ENCODE peak calls at places on chromosomes 2 and 18, in ten cellular contexts. One of them, this sample, is unnamed.

GRCh38 chr2:36964496-36965058 is 1.8 kb downstream of the STRN start:
- DNase-seq in cardiac muscle cell: no peak
- DNase-seq in progenitor cell of endocrine pancreas: no peak
- DNase-seq in HFFc6: no peak
- DNase-seq in HFF-Myc: no peak
- DNase-seq in fibroblast of mammary gland: peak
- DNase-seq in transverse colon: no peak
- DNase-seq in GM23338: no peak
- DNase-seq in nephron progenitor cell: no peak
- DNase-seq in psoas muscle: no peak
- DNase-seq in this sample: no peak

GRCh38 chr2:62774555-62775366 is 69.2 kb downstream of the EHBP1 start:
- DNase-seq in cardiac muscle cell: peak
- DNase-seq in progenitor cell of endocrine pancreas: no peak
- DNase-seq in HFFc6: peak
- DNase-seq in HFF-Myc: peak
- DNase-seq in fibroblast of mammary gland: peak
- DNase-seq in transverse colon: no peak
- DNase-seq in GM23338: peak
- DNase-seq in nephron progenitor cell: no peak
- DNase-seq in psoas muscle: no peak
- DNase-seq in this sample: peak

GRCh38 chr2:236828002-236828401 is 257.7 kb upstream of the COPS8 start:
- DNase-seq in cardiac muscle cell: no peak
- DNase-seq in progenitor cell of endocrine pancreas: no peak
- DNase-seq in HFFc6: no peak
- DNase-seq in HFF-Myc: no peak
- DNase-seq in fibroblast of mammary gland: no peak
- DNase-seq in transverse colon: no peak
- DNase-seq in GM23338: peak
- DNase-seq in nephron progenitor cell: no peak
- DNase-seq in psoas muscle: no peak
- DNase-seq in this sample: no peak

GRCh38 chr2:85245891-85246290 is 81.9 kb downstream of the TGOLN2 start:
- DNase-seq in cardiac muscle cell: no peak
- DNase-seq in progenitor cell of endocrine pancreas: no peak
- DNase-seq in HFFc6: no peak
- DNase-seq in HFF-Myc: no peak
- DNase-seq in fibroblast of mammary gland: peak
- DNase-seq in transverse colon: no peak
- DNase-seq in GM23338: no peak
- DNase-seq in nephron progenitor cell: no peak
- DNase-seq in psoas muscle: no peak
- DNase-seq in this sample: no peak

GRCh38 chr18:72822202-72822601 is 45.6 kb downstream of the NETO1 start:
- DNase-seq in cardiac muscle cell: no peak
- DNase-seq in progenitor cell of endocrine pancreas: no peak
- DNase-seq in HFFc6: no peak
- DNase-seq in HFF-Myc: no peak
- DNase-seq in fibroblast of mammary gland: no peak
- DNase-seq in transverse colon: no peak
- DNase-seq in GM23338: no peak
- DNase-seq in nephron progenitor cell: no peak
- DNase-seq in psoas muscle: no peak
- DNase-seq in this sample: no peak

GRCh38 chr2:28343184-28343942 is 49.3 kb upstream of the FOSL2 start:
- DNase-seq in cardiac muscle cell: no peak
- DNase-seq in progenitor cell of endocrine pancreas: no peak
- DNase-seq in HFFc6: no peak
- DNase-seq in HFF-Myc: no peak
- DNase-seq in fibroblast of mammary gland: no peak
- DNase-seq in transverse colon: no peak
- DNase-seq in GM23338: no peak
- DNase-seq in nephron progenitor cell: no peak
- DNase-seq in psoas muscle: no peak
- DNase-seq in this sample: no peak

GRCh38 chr18:23495723-23496440 is 7.4 kb upstream of the RMC1 start:
- DNase-seq in cardiac muscle cell: no peak
- DNase-seq in progenitor cell of endocrine pancreas: no peak
- DNase-seq in HFFc6: no peak
- DNase-seq in HFF-Myc: no peak
- DNase-seq in fibroblast of mammary gland: no peak
- DNase-seq in transverse colon: peak
- DNase-seq in GM23338: no peak
- DNase-seq in nephron progenitor cell: no peak
- DNase-seq in psoas muscle: no peak
- DNase-seq in this sample: no peak

GRCh38 chr18:63817441-63818051 is 42.3 kb downstream of the SERPINB7 start:
- DNase-seq in cardiac muscle cell: no peak
- DNase-seq in progenitor cell of endocrine pancreas: no peak
- DNase-seq in HFFc6: peak
- DNase-seq in HFF-Myc: no peak
- DNase-seq in fibroblast of mammary gland: peak
- DNase-seq in transverse colon: no peak
- DNase-seq in GM23338: no peak
- DNase-seq in nephron progenitor cell: no peak
- DNase-seq in psoas muscle: no peak
- DNase-seq in this sample: no peak

GRCh38 chr2:234488913-234489451 is 7.9 kb downstream of the ARL4C start:
- DNase-seq in cardiac muscle cell: no peak
- DNase-seq in progenitor cell of endocrine pancreas: no peak
- DNase-seq in HFFc6: no peak
- DNase-seq in HFF-Myc: no peak
- DNase-seq in fibroblast of mammary gland: no peak
- DNase-seq in transverse colon: peak
- DNase-seq in GM23338: no peak
- DNase-seq in nephron progenitor cell: no peak
- DNase-seq in psoas muscle: no peak
- DNase-seq in this sample: no peak

DNA sequence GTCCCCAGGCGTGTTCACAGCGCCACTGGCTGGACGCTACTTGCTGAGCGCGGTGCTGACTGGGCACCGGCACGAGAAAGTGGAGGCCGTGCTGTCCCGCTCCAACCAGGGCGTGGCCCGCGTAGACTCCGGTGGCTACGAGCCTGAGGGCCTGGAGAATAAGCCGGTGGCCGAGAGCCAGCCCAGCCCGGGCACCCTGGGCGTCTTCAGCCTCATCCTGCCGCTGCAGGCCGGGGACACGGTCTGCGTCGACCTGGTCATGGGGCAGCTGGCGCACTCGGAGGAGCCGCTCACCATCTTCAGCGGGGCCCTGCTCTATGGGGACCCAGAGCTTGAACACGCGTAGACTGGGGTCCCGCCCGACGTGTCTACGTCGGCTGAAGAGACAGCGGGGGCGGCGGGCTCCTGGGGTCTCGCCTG is 892 bp upstream of the KHK start:
- DNase-seq in cardiac muscle cell: peak
- DNase-seq in progenitor cell of endocrine pancreas: no peak
- DNase-seq in HFFc6: peak
- DNase-seq in HFF-Myc: no peak
- DNase-seq in fibroblast of mammary gland: peak
- DNase-seq in transverse colon: peak
- DNase-seq in GM23338: peak
- DNase-seq in nephron progenitor cell: peak
- DNase-seq in psoas muscle: peak
- DNase-seq in this sample: peak
- TF ChIP-seq CTCF in cardiac muscle cell: peak
- TF ChIP-seq CTCF in progenitor cell of endocrine pancreas: no peak
- TF ChIP-seq CTCF in HFFc6: peak
- TF ChIP-seq CTCF in HFF-Myc: peak
- TF ChIP-seq CTCF in fibroblast of mammary gland: peak
- TF ChIP-seq CTCF in transverse colon: peak
- TF ChIP-seq CTCF in GM23338: peak
- TF ChIP-seq CTCF in nephron progenitor cell: no peak
- TF ChIP-seq CTCF in psoas muscle: peak
- TF ChIP-seq CTCF in this sample: no peak

GRCh38 chr18:28176933-28177827 is at the start of gene CDH2:
- DNase-seq in cardiac muscle cell: peak
- DNase-seq in progenitor cell of endocrine pancreas: peak
- DNase-seq in HFFc6: peak
- DNase-seq in HFF-Myc: peak
- DNase-seq in fibroblast of mammary gland: peak
- DNase-seq in transverse colon: no peak
- DNase-seq in GM23338: peak
- DNase-seq in nephron progenitor cell: peak
- DNase-seq in psoas muscle: peak
- DNase-seq in this sample: peak

GRCh38 chr18:28174181-28174906 is 2.6 kb downstream of the CDH2 start:
- DNase-seq in cardiac muscle cell: peak
- DNase-seq in progenitor cell of endocrine pancreas: no peak
- DNase-seq in HFFc6: no peak
- DNase-seq in HFF-Myc: no peak
- DNase-seq in fibroblast of mammary gland: no peak
- DNase-seq in transverse colon: no peak
- DNase-seq in GM23338: no peak
- DNase-seq in nephron progenitor cell: no peak
- DNase-seq in psoas muscle: no peak
- DNase-seq in this sample: no peak

GRCh38 chr18:28175930-28176673 is 828 bp downstream of the CDH2 start:
- DNase-seq in cardiac muscle cell: peak
- DNase-seq in progenitor cell of endocrine pancreas: peak
- DNase-seq in HFFc6: peak
- DNase-seq in HFF-Myc: no peak
- DNase-seq in fibroblast of mammary gland: peak
- DNase-seq in transverse colon: no peak
- DNase-seq in GM23338: peak
- DNase-seq in nephron progenitor cell: peak
- DNase-seq in psoas muscle: no peak
- DNase-seq in this sample: peak

GRCh38 chr18:28176674-28176932 is 327 bp downstream of the CDH2 start:
- DNase-seq in cardiac muscle cell: no peak
- DNase-seq in progenitor cell of endocrine pancreas: no peak
- DNase-seq in HFFc6: no peak
- DNase-seq in HFF-Myc: no peak
- DNase-seq in fibroblast of mammary gland: no peak
- DNase-seq in transverse colon: no peak
- DNase-seq in GM23338: peak
- DNase-seq in nephron progenitor cell: no peak
- DNase-seq in psoas muscle: no peak
- DNase-seq in this sample: no peak

DNA sequence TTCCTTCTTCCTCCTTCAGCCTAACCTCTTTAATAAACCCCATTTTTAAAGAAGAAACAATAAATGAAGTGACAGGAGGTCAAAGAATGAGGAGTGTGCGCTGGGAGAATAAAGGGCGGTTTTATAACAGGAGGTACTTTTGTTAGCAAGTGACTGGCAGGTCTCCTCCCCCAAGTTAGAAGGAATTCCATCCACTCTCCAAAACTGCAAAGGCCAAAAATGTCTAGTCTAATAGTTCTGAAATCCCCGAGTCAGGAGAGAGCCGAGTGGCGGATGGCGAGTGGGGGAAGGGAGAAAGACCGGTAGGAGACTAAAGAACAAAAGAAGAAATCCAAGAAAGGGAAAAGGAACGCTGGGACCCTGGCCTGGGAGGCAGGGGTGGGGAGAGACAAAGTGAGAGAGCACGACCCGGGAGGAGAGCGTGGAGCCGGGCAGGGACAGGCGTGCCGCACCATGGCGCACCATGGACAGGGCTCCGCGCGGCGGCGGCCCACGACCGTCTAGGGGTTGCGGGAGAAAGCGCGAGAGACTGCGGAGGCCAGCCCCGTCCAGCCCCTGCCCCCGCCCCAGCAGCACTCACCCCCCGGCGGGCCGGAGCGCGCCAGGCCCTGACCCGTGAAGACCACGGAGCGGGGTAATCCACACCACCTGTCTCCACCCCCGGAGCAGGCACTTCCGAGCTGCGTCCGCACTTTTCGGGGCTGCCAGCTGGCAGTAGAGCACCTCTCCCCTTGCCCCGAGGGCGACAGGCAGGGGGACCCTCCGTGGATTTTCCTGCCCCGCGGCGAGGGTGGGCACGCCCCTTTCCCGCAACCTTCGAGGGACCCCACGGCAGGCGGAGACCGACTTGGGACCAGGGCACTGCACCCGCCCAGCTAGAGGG is 1.6 kb downstream of the CDH2 start:
- DNase-seq in cardiac muscle cell: peak
- DNase-seq in progenitor cell of endocrine pancreas: peak
- DNase-seq in HFFc6: peak
- DNase-seq in HFF-Myc: no peak
- DNase-seq in fibroblast of mammary gland: peak
- DNase-seq in transverse colon: no peak
- DNase-seq in GM23338: peak
- DNase-seq in nephron progenitor cell: peak
- DNase-seq in psoas muscle: peak
- DNase-seq in this sample: peak
- TF ChIP-seq CTCF in cardiac muscle cell: no peak
- TF ChIP-seq CTCF in progenitor cell of endocrine pancreas: no peak
- TF ChIP-seq CTCF in HFFc6: no peak
- TF ChIP-seq CTCF in HFF-Myc: no peak
- TF ChIP-seq CTCF in fibroblast of mammary gland: no peak
- TF ChIP-seq CTCF in transverse colon: no peak
- TF ChIP-seq CTCF in GM23338: no peak
- TF ChIP-seq CTCF in nephron progenitor cell: no peak
- TF ChIP-seq CTCF in psoas muscle: no peak
- TF ChIP-seq CTCF in this sample: no peak

GRCh38 chr2:136935119-136935518 is 169.8 kb downstream of the THSD7B start:
- DNase-seq in cardiac muscle cell: no peak
- DNase-seq in progenitor cell of endocrine pancreas: no peak
- DNase-seq in HFFc6: no peak
- DNase-seq in HFF-Myc: no peak
- DNase-seq in fibroblast of mammary gland: no peak
- DNase-seq in transverse colon: no peak
- DNase-seq in GM23338: no peak
- DNase-seq in nephron progenitor cell: no peak
- DNase-seq in psoas muscle: no peak
- DNase-seq in this sample: no peak

GRCh38 chr2:136927156-136927555 is 161.8 kb downstream of the THSD7B start:
- DNase-seq in cardiac muscle cell: no peak
- DNase-seq in progenitor cell of endocrine pancreas: no peak
- DNase-seq in HFFc6: no peak
- DNase-seq in HFF-Myc: no peak
- DNase-seq in fibroblast of mammary gland: no peak
- DNase-seq in transverse colon: no peak
- DNase-seq in GM23338: no peak
- DNase-seq in nephron progenitor cell: no peak
- DNase-seq in psoas muscle: no peak
- DNase-seq in this sample: no peak

GRCh38 chr2:136929531-136929930 is 164.2 kb downstream of the THSD7B start:
- DNase-seq in cardiac muscle cell: no peak
- DNase-seq in progenitor cell of endocrine pancreas: no peak
- DNase-seq in HFFc6: no peak
- DNase-seq in HFF-Myc: no peak
- DNase-seq in fibroblast of mammary gland: no peak
- DNase-seq in transverse colon: no peak
- DNase-seq in GM23338: no peak
- DNase-seq in nephron progenitor cell: no peak
- DNase-seq in psoas muscle: no peak
- DNase-seq in this sample: no peak

GRCh38 chr2:136932700-136933099 is 167.4 kb downstream of the THSD7B start:
- DNase-seq in cardiac muscle cell: peak
- DNase-seq in progenitor cell of endocrine pancreas: peak
- DNase-seq in HFFc6: peak
- DNase-seq in HFF-Myc: no peak
- DNase-seq in fibroblast of mammary gland: peak
- DNase-seq in transverse colon: no peak
- DNase-seq in GM23338: peak
- DNase-seq in nephron progenitor cell: peak
- DNase-seq in psoas muscle: no peak
- DNase-seq in this sample: peak
- TF ChIP-seq CTCF in cardiac muscle cell: peak
- TF ChIP-seq CTCF in progenitor cell of endocrine pancreas: peak
- TF ChIP-seq CTCF in HFFc6: peak
- TF ChIP-seq CTCF in HFF-Myc: peak
- TF ChIP-seq CTCF in fibroblast of mammary gland: peak
- TF ChIP-seq CTCF in transverse colon: no peak
- TF ChIP-seq CTCF in GM23338: peak
- TF ChIP-seq CTCF in nephron progenitor cell: peak
- TF ChIP-seq CTCF in psoas muscle: no peak
- TF ChIP-seq CTCF in this sample: peak

GRCh38 chr18:46829947-46830346 is 73.1 kb upstream of the ST8SIA5 start:
- DNase-seq in cardiac muscle cell: no peak
- DNase-seq in progenitor cell of endocrine pancreas: no peak
- DNase-seq in HFFc6: no peak
- DNase-seq in HFF-Myc: no peak
- DNase-seq in fibroblast of mammary gland: no peak
- DNase-seq in transverse colon: no peak
- DNase-seq in GM23338: no peak
- DNase-seq in nephron progenitor cell: no peak
- DNase-seq in psoas muscle: no peak
- DNase-seq in this sample: no peak
- TF ChIP-seq CTCF in cardiac muscle cell: no peak
- TF ChIP-seq CTCF in progenitor cell of endocrine pancreas: no peak
- TF ChIP-seq CTCF in HFFc6: no peak
- TF ChIP-seq CTCF in HFF-Myc: no peak
- TF ChIP-seq CTCF in fibroblast of mammary gland: no peak
- TF ChIP-seq CTCF in transverse colon: no peak
- TF ChIP-seq CTCF in GM23338: peak
- TF ChIP-seq CTCF in nephron progenitor cell: no peak
- TF ChIP-seq CTCF in psoas muscle: peak
- TF ChIP-seq CTCF in this sample: no peak